ENCODE peak calls at places on chromosomes 5 and 9, in seven cellular contexts. K is endothelial cell of umbilical vein; Z is A172; B is naive B cell; G is HuH-7.5; C is T1000; X is stimulated activated CD8-positive, alpha-beta memory T cell treated with anti-CD3 and anti-CD28 coated beads, Interleukin-15, amount 100 ng/mL, for 24 hours. I is an unnamed sample.

GRCh38 chr5:174667526-174667925 is 56.9 kb upstream of the MSX2 start:
- DNase-seq in K (no peak), Z (no peak), B (no peak), G (no peak), C (no peak), X (no peak), I (no peak)

GRCh38 chr5:166441-167372 is 24.6 kb upstream of the LRRC14B start:
- DNase-seq in K (no peak), Z (no peak), B (no peak), G (no peak), C (no peak), X (no peak), I (no peak)

GRCh38 chr9:69645488-69645887 is 26.7 kb downstream of the APBA1 start:
- DNase-seq in K (no peak), Z (no peak), B (no peak), G (no peak), C (no peak), X (no peak), I (no peak)

GRCh38 chr5:2178071-2178477 is 295.3 kb upstream of the IRX4 start:
- DNase-seq in K (no peak), Z (no peak), B (no peak), G (no peak), C (no peak), X (no peak), I (no peak)

GRCh38 chr5:169127431-169127830 is 173.5 kb downstream of the SLIT3 start:
- DNase-seq in K (no peak), Z (no peak), B (no peak), G (no peak), C (no peak), X (no peak), I (no peak)

GRCh38 chr9:128894764-128895163 is 12.8 kb downstream of the LRRC8A start:
- DNase-seq in K (no peak), Z (no peak), B (no peak), G (no peak), C (no peak), X (no peak), I (no peak)

GRCh38 chr5:78509884-78510769 is 138.4 kb downstream of the LHFPL2 start:
- DNase-seq in K (peak; percentile 60), Z (no peak), B (peak; percentile 33), G (peak; percentile 60), C (no peak), X (no peak), I (no peak)

GRCh38 chr5:133883916-133884315 is 84.5 kb downstream of the C5orf15 start:
- DNase-seq in K (no peak), Z (no peak), B (no peak), G (no peak), C (no peak), X (no peak), I (no peak)

GRCh38 chr9:93112864-93113389 is 16.9 kb downstream of the CARD19 start:
- DNase-seq in K (no peak), Z (no peak), B (no peak), G (no peak), C (no peak), X (no peak), I (no peak)

GRCh38 chr5:40594811-40595210 is 84.9 kb upstream of the PTGER4 start:
- DNase-seq in K (peak; percentile 17), Z (no peak), B (no peak), G (no peak), C (no peak), X (no peak), I (no peak)

GRCh38 chr5:7881816-7882215 is 12.9 kb downstream of the MTRR start:
- DNase-seq in K (no peak), Z (no peak), B (no peak), G (no peak), C (no peak), X (no peak), I (no peak)

I was measured in HS-27A.